ENCODE peak calls at places on chromosomes 6 and 20, in four cellular contexts. One of them, this sample, is unnamed.

GRCh38 chr20:56420940-56421688 is 9.1 kb downstream of the CASS4 start:
- DNase-seq in mesendoderm: no peak
- DNase-seq in CD8-positive, alpha-beta T cell: no peak
- DNase-seq in PC-3: no peak
- DNase-seq in this sample: no peak

GRCh38 chr6:44788387-44788981 is 401.0 kb downstream of the CDC5L start:
- DNase-seq in mesendoderm: no peak
- DNase-seq in CD8-positive, alpha-beta T cell: no peak
- DNase-seq in PC-3: no peak
- DNase-seq in this sample: no peak

GRCh38 chr6:76633259-76633658 is 560.8 kb upstream of the IMPG1 start:
- DNase-seq in mesendoderm: peak
- DNase-seq in CD8-positive, alpha-beta T cell: no peak
- DNase-seq in PC-3: no peak
- DNase-seq in this sample: no peak

GRCh38 chr20:53660078-53660909 is 66.7 kb upstream of the ZNF217 start:
- DNase-seq in mesendoderm: no peak
- DNase-seq in CD8-positive, alpha-beta T cell: peak
- DNase-seq in PC-3: no peak
- DNase-seq in this sample: no peak

GRCh38 chr20:63737940-63738686 is 1.5 kb upstream of the SLC2A4RG start:
- DNase-seq in mesendoderm: no peak
- DNase-seq in CD8-positive, alpha-beta T cell: no peak
- DNase-seq in PC-3: no peak
- DNase-seq in this sample: no peak

GRCh38 chr20:22652685-22653568 is 68.6 kb upstream of the FOXA2 start:
- DNase-seq in mesendoderm: peak
- DNase-seq in CD8-positive, alpha-beta T cell: no peak
- DNase-seq in PC-3: no peak
- DNase-seq in this sample: no peak

GRCh38 chr20:41121399-41121798 is 15.9 kb upstream of the PLCG1 start:
- DNase-seq in mesendoderm: no peak
- DNase-seq in CD8-positive, alpha-beta T cell: no peak
- DNase-seq in PC-3: no peak
- DNase-seq in this sample: no peak

GRCh38 chr20:36483919-36484808 is 57.2 kb upstream of the MYL9 start:
- DNase-seq in mesendoderm: no peak
- DNase-seq in CD8-positive, alpha-beta T cell: no peak
- DNase-seq in PC-3: peak
- DNase-seq in this sample: no peak

GRCh38 chr6:25660512-25660911 is 8.5 kb downstream of the SCGN start:
- DNase-seq in mesendoderm: peak
- DNase-seq in CD8-positive, alpha-beta T cell: no peak
- DNase-seq in PC-3: peak
- DNase-seq in this sample: peak

GRCh38 chr6:92806254-92806653 is 613.1 kb downstream of the EPHA7 start:
- DNase-seq in mesendoderm: no peak
- DNase-seq in CD8-positive, alpha-beta T cell: no peak
- DNase-seq in PC-3: no peak
- DNase-seq in this sample: no peak

GRCh38 chr20:45576995-45577394 is 2.1 kb downstream of the WFDC8 start:
- DNase-seq in mesendoderm: peak
- DNase-seq in CD8-positive, alpha-beta T cell: no peak
- DNase-seq in PC-3: no peak
- DNase-seq in this sample: no peak

GRCh38 chr20:16028923-16029322 is 544.3 kb downstream of the KIF16B start:
- DNase-seq in mesendoderm: no peak
- DNase-seq in CD8-positive, alpha-beta T cell: no peak
- DNase-seq in PC-3: no peak
- DNase-seq in this sample: no peak

DNA sequence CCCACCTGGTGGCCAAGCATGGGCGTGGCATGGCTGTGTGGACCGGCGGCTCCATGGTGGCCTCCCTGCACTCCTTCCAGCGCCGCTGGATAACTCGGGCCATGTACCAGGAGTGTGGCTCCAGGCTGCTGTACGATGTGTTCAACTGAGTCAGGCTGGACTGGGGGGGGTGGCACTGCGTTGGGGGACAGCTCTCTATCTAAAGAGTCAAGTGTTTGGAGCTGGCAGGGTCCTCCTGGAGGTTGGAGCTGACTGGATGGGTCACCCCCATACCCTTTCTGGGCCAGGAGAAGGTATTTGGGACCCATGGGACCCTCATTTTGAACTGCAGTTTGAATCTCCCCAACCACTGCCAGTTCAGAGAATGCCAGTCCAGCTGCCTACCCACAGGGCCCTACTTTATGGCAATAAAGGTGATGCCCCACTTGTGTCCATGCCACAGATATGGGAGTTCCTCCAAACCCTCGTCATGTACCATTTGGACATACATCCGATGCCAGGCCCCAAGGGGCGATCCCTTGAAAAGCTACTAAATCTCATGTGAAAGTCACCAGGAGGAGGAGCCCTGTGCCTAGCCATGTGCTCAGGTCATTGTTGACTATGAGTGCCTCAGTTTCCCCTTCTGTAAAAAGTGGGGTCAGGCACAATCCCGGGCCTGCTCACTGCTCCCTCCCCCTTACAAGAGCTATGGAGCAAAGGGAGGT is 1.5 kb downstream of the ACTL10 start:
- DNase-seq in mesendoderm: no peak
- DNase-seq in CD8-positive, alpha-beta T cell: peak
- DNase-seq in PC-3: no peak
- DNase-seq in this sample: peak
- H3K27ac ChIP-seq in mesendoderm: no peak
- H3K27ac ChIP-seq in CD8-positive, alpha-beta T cell: peak
- H3K27ac ChIP-seq in PC-3: no peak
- H3K27ac ChIP-seq in this sample: peak

GRCh38 chr6:33082702-33083101 is 6.9 kb downstream of the HLA-DPB1 start:
- DNase-seq in mesendoderm: peak
- DNase-seq in CD8-positive, alpha-beta T cell: no peak
- DNase-seq in PC-3: peak
- DNase-seq in this sample: no peak
- H3K27ac ChIP-seq in mesendoderm: no peak
- H3K27ac ChIP-seq in CD8-positive, alpha-beta T cell: no peak
- H3K27ac ChIP-seq in PC-3: no peak
- H3K27ac ChIP-seq in this sample: no peak

DNA sequence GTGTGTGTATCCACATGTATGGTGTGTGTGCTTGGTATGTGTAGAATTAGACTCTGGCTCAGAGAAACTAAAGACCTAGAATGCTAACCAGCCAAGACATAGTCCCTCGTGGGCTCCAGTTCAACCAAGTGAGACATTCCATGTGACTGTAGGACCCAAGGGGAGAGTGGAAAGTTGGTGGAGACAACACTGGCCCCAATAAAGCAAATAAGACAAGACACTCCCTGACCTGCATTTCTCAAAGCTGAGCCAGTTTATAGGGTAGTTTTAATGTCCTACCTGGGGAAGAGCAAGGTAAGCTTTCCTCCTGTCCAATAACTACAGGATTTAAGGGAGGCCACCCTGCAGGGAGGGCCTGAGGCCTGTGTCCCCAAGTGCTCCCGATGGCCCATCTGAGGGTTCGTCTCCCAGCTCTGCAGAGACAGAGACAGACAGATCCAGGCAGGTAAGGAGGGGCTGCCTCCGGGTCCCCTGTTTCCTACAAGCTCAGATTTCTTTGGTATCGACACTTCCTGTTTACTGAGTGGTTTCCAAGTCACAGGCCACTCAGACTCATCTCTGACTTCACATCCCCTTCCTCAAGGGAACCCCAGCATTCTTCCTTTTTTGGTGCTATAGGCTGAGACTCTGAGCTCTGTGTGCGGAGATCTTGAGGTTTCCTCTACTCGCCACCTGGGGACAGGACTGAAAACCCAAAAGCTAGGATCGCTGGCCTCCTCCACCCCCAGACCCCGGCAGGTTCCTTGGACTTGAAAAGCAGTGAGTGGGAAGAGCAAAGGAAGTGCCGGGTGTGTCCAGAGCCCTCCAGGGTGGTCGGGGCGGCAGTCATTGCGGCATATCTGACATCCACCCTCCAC is 92.4 kb downstream of the PRND start:
- DNase-seq in mesendoderm: peak
- DNase-seq in CD8-positive, alpha-beta T cell: no peak
- DNase-seq in PC-3: peak
- DNase-seq in this sample: no peak
- H3K27ac ChIP-seq in mesendoderm: no peak
- H3K27ac ChIP-seq in CD8-positive, alpha-beta T cell: peak
- H3K27ac ChIP-seq in PC-3: no peak
- H3K27ac ChIP-seq in this sample: no peak

GRCh38 chr20:33570743-33571142 is 80.8 kb downstream of the CBFA2T2 start:
- DNase-seq in mesendoderm: no peak
- DNase-seq in CD8-positive, alpha-beta T cell: no peak
- DNase-seq in PC-3: no peak
- DNase-seq in this sample: no peak

GRCh38 chr20:33567949-33568348 is 78.1 kb downstream of the CBFA2T2 start:
- DNase-seq in mesendoderm: no peak
- DNase-seq in CD8-positive, alpha-beta T cell: no peak
- DNase-seq in PC-3: no peak
- DNase-seq in this sample: no peak

GRCh38 chr20:33568378-33569289 is 78.7 kb downstream of the CBFA2T2 start:
- DNase-seq in mesendoderm: peak
- DNase-seq in CD8-positive, alpha-beta T cell: no peak
- DNase-seq in PC-3: peak
- DNase-seq in this sample: no peak

GRCh38 chr20:33566781-33567603 is 77.1 kb downstream of the CBFA2T2 start:
- DNase-seq in mesendoderm: no peak
- DNase-seq in CD8-positive, alpha-beta T cell: no peak
- DNase-seq in PC-3: no peak
- DNase-seq in this sample: no peak

DNA sequence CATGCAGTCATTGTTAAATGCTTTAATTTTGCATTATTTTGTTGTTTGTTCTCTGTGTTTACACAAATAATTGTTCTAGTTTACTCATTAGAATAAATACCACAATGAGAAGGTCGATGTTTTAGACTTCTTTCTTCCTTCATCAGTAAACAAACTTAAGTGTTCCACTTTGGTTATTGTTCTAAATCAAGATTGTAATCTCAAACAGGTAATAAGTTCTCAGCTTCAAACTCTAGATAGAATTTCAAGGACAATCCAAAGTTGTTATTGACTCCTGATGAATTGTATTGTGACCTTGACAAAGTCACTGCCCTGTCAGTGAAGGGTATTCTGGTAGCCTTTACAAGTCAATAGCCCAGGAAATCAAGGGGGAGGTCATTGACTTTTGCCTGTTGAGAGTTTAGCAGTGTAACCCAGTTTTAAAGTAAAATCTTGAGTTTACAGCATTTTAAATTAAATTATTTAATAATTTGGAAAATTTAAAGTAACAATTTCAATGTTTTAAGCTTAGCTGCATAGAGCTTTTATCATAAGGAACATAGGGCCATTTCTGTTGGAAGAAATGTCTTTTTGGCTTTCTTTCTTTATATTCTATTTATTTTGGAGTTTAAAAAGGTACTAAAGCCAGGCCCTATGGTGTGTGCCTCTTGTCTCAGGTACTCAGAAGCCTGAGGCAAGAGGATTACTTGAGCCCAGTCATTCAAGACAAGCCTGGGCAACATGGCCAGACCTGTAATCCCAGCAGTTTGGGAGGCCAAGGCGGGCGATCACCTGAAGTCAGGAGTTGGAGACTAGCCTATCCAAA is 79.6 kb downstream of the CBFA2T2 start:
- DNase-seq in mesendoderm: peak
- DNase-seq in CD8-positive, alpha-beta T cell: no peak
- DNase-seq in PC-3: no peak
- DNase-seq in this sample: peak
- H3K27ac ChIP-seq in mesendoderm: no peak
- H3K27ac ChIP-seq in CD8-positive, alpha-beta T cell: no peak
- H3K27ac ChIP-seq in PC-3: no peak
- H3K27ac ChIP-seq in this sample: peak

GRCh38 chr20:51641866-51642265 is 99.3 kb upstream of the NFATC2 start:
- DNase-seq in mesendoderm: no peak
- DNase-seq in CD8-positive, alpha-beta T cell: no peak
- DNase-seq in PC-3: no peak
- DNase-seq in this sample: no peak
- H3K27ac ChIP-seq in mesendoderm: no peak
- H3K27ac ChIP-seq in CD8-positive, alpha-beta T cell: no peak
- H3K27ac ChIP-seq in PC-3: no peak
- H3K27ac ChIP-seq in this sample: no peak

GRCh38 chr6:129031051-129031599 is 148.2 kb downstream of the LAMA2 start:
- DNase-seq in mesendoderm: no peak
- DNase-seq in CD8-positive, alpha-beta T cell: no peak
- DNase-seq in PC-3: peak
- DNase-seq in this sample: peak
- H3K27ac ChIP-seq in mesendoderm: no peak
- H3K27ac ChIP-seq in CD8-positive, alpha-beta T cell: no peak
- H3K27ac ChIP-seq in PC-3: no peak
- H3K27ac ChIP-seq in this sample: no peak

GRCh38 chr6:165184192-165184979 is 125.0 kb downstream of the C6orf118 start:
- DNase-seq in mesendoderm: no peak
- DNase-seq in CD8-positive, alpha-beta T cell: no peak
- DNase-seq in PC-3: no peak
- DNase-seq in this sample: no peak
- H3K27ac ChIP-seq in mesendoderm: no peak
- H3K27ac ChIP-seq in CD8-positive, alpha-beta T cell: no peak
- H3K27ac ChIP-seq in PC-3: no peak
- H3K27ac ChIP-seq in this sample: peak

GRCh38 chr6:160930547-160931377 is 60.8 kb upstream of the MAP3K4 start:
- DNase-seq in mesendoderm: peak
- DNase-seq in CD8-positive, alpha-beta T cell: peak
- DNase-seq in PC-3: peak
- DNase-seq in this sample: peak
- H3K27ac ChIP-seq in mesendoderm: no peak
- H3K27ac ChIP-seq in CD8-positive, alpha-beta T cell: no peak
- H3K27ac ChIP-seq in PC-3: peak
- H3K27ac ChIP-seq in this sample: peak

This sample was measured in RWPE1.